ENCODE peak calls at places on chromosomes 2 and 18, in four cellular contexts. W is A549, V is K562, K is H1. T is an unnamed sample.

GRCh38 chr2:100878000-100878786 is 58.3 kb downstream of the NPAS2 start:
- DNase-seq in V (no peak), K (no peak), W (no peak), T (no peak)

GRCh38 chr2:226376516-226377180 is 423.0 kb downstream of the IRS1 start:
- DNase-seq in W (no peak), K (no peak), V (no peak), T (no peak)

GRCh38 chr2:205892141-205893064 is 193.6 kb downstream of the INO80D start:
- DNase-seq in W (no peak), K (no peak), V (no peak), T (peak)

GRCh38 chr2:145939949-145940348 is 1420.0 kb upstream of the ZEB2 start:
- DNase-seq in W (no peak), K (no peak), V (no peak), T (no peak)

GRCh38 chr2:110740747-110741349 is 8.5 kb downstream of the ACOXL start:
- DNase-seq in W (no peak), V (no peak), K (no peak), T (no peak)

GRCh38 chr18:44958450-44958849 is 277.8 kb downstream of the SETBP1 start:
- DNase-seq in K (no peak), W (no peak), V (no peak), T (no peak)

GRCh38 chr2:34806396-34806795 is 1207.3 kb upstream of the FAM98A start:
- DNase-seq in W (no peak), V (no peak), K (no peak), T (no peak)

GRCh38 chr2:17199741-17200140 is 318.5 kb downstream of the RAD51AP2 start:
- DNase-seq in W (no peak), K (no peak), V (no peak), T (no peak)

GRCh38 chr2:9752441-9753275 is 90.6 kb upstream of the TAF1B start:
- DNase-seq in K (no peak), V (peak), W (peak), T (peak)

GRCh38 chr2:20483496-20483895 is 36.6 kb downstream of the RHOB start:
- DNase-seq in V (no peak), W (no peak), K (no peak), T (no peak)

GRCh38 chr2:166240387-166241313 is 112.8 kb upstream of the SCN1A start:
- DNase-seq in K (no peak), V (no peak), W (no peak), T (no peak)

GRCh38 chr2:81225756-81226155 is 921.2 kb upstream of the LRRTM1 start:
- DNase-seq in W (no peak), K (no peak), V (no peak), T (no peak)

GRCh38 chr18:49628993-49629795 is 67.3 kb downstream of the LIPG start:
- DNase-seq in K (no peak), W (no peak), V (no peak), T (peak)

GRCh38 chr2:152541712-152542111 is 175.5 kb downstream of the PRPF40A start:
- DNase-seq in W (no peak), V (no peak), K (no peak), T (no peak)

GRCh38 chr2:185274718-185275484 is 463.7 kb upstream of the FSIP2 start:
- DNase-seq in K (no peak), W (no peak), V (no peak), T (no peak)

GRCh38 chr18:31162825-31163435 is at the start of gene DSC1:
- DNase-seq in V (no peak), W (no peak), K (no peak), T (no peak)

GRCh38 chr18:53380063-53380639 is 844.3 kb downstream of the MBD2 start:
- DNase-seq in V (peak), W (peak), K (no peak), T (peak)

GRCh38 chr2:164314148-164314547 is 307.1 kb downstream of the GRB14 start:
- DNase-seq in K (no peak), W (no peak), V (no peak), T (no peak)

GRCh38 chr2:25851740-25852503 is 26.4 kb downstream of the ASXL2 start:
- DNase-seq in W (peak), K (no peak), V (peak), T (peak)
- TF ChIP-seq RNF2 in W (no peak), K (no peak), V (peak), T (no peak)

GRCh38 chr2:197258580-197258979 is 52.0 kb downstream of the ANKRD44 start:
- DNase-seq in K (no peak), V (no peak), W (no peak), T (no peak)
- TF ChIP-seq RFX5 in K (no peak), V (no peak), W (no peak), T (no peak)

GRCh38 chr2:70002241-70002896 is 40.9 kb upstream of the ASPRV1 start:
- DNase-seq in V (no peak), W (no peak), K (no peak), T (no peak)
- TF ChIP-seq RNF2 in V (no peak), W (no peak), K (no peak), T (no peak)

GRCh38 chr2:8202139-8202538 is 479.7 kb upstream of the ID2 start:
- DNase-seq in K (no peak), V (no peak), W (no peak), T (no peak)
- TF ChIP-seq RFX5 in K (no peak), V (no peak), W (no peak), T (no peak)

GRCh38 chr2:188515918-188516317 is 224.2 kb downstream of the GULP1 start:
- DNase-seq in V (no peak), K (no peak), W (no peak), T (no peak)

GRCh38 chr2:188517549-188518255 is 226.0 kb downstream of the GULP1 start:
- DNase-seq in W (no peak), K (no peak), V (no peak), T (no peak)

GRCh38 chr2:188506843-188507242 is 215.2 kb downstream of the GULP1 start:
- DNase-seq in K (no peak), V (no peak), W (no peak), T (no peak)

GRCh38 chr2:188511346-188511745 is 219.7 kb downstream of the GULP1 start:
- DNase-seq in K (no peak), W (no peak), V (no peak), T (no peak)

DNA sequence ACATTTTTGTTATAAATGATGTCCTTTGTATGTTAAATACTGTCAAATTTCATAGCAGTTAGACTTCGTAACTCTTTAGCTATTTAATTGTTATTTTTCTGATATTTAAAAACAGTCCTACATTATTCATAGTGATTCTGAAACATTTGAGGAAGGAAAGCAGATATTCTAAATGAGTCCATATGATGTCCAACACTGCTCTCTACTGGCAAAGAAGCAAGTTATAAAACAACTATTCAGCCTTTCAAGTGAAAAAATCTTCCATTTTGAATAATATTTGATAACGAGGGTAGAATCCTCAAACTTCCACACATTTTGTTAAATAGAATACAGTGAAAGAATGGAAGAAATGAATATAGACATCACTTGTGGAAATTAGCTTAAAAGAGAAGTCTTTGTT is 220.8 kb downstream of the GULP1 start:
- DNase-seq in K (no peak), V (peak), W (peak), T (peak)
- TF ChIP-seq RNF2 in K (no peak), V (no peak), W (no peak), T (no peak)

GRCh38 chr2:168703926-168704325 is 98.5 kb upstream of the NOSTRIN start:
- DNase-seq in K (no peak), V (no peak), W (no peak), T (no peak)
- TF ChIP-seq RFX5 in K (no peak), V (no peak), W (no peak), T (no peak)

GRCh38 chr2:236341721-236342120 is 77.5 kb upstream of the ASB18 start:
- DNase-seq in W (no peak), K (no peak), V (no peak), T (no peak)
- TF ChIP-seq RNF2 in W (no peak), K (no peak), V (no peak), T (no peak)